ENCODE peak calls at places on chromosomes 13 and 19, in four cellular contexts. V, Z, F and G are unnamed samples.

GRCh38 chr13:40432018-40432978 is 234.1 kb downstream of the FOXO1 start:
- DNase-seq in V (no peak), Z (no peak), F (no peak), G (no peak)

GRCh38 chr19:13163609-13164364 is 13.6 kb downstream of the IER2 start:
- DNase-seq in V (peak), Z (peak), F (no peak), G (peak)

GRCh38 chr13:72839831-72840426 is 58.0 kb downstream of the PIBF1 start:
- DNase-seq in V (no peak), Z (peak), F (no peak), G (peak)

GRCh38 chr19:49746206-49746958 is 16.7 kb downstream of the TSKS start:
- DNase-seq in V (peak), Z (no peak), F (no peak), G (no peak)

GRCh38 chr19:41945135-41945766 is 13.9 kb downstream of the RABAC1 start:
- DNase-seq in V (no peak), Z (no peak), F (peak), G (no peak)

GRCh38 chr19:35609881-35610353 is 2.6 kb upstream of the HAUS5 start:
- DNase-seq in V (no peak), Z (no peak), F (no peak), G (no peak)

GRCh38 chr19:33193864-33194362 is at the start of gene LRP3:
- DNase-seq in V (peak), Z (peak), F (no peak), G (no peak)

GRCh38 chr19:33809960-33810359 is 13.3 kb downstream of the KCTD15 start:
- DNase-seq in V (peak), Z (no peak), F (no peak), G (peak)

GRCh38 chr13:112067121-112067741 is at the start of gene SOX1:
- DNase-seq in V (no peak), Z (no peak), F (no peak), G (no peak)

GRCh38 chr19:33459691-33460090 is 61.9 kb downstream of the PEPD start:
- DNase-seq in V (peak), Z (no peak), F (no peak), G (no peak)

GRCh38 chr19:10535613-10536012 is 8.1 kb upstream of the ATG4D start:
- DNase-seq in V (no peak), Z (no peak), F (no peak), G (peak)

GRCh38 chr13:84843368-84843767 is 955.9 kb downstream of the SLITRK6 start:
- DNase-seq in V (no peak), Z (no peak), F (no peak), G (no peak)

GRCh38 chr13:98035373-98035772 is 81.9 kb downstream of the IPO5 start:
- DNase-seq in V (no peak), Z (no peak), F (no peak), G (no peak)

GRCh38 chr19:41860419-41861097 is 503 bp downstream of the RPS19 start:
- DNase-seq in V (no peak), Z (no peak), F (no peak), G (no peak)

GRCh38 chr13:31835932-31836331 is 96.6 kb downstream of the RXFP2 start:
- DNase-seq in V (no peak), Z (no peak), F (no peak), G (peak)

GRCh38 chr19:45817725-45818301 is 2.7 kb upstream of the RSPH6A start:
- DNase-seq in V (peak), Z (no peak), F (no peak), G (peak)

GRCh38 chr13:80196756-80197155 is 144.2 kb downstream of the SPRY2 start:
- DNase-seq in V (no peak), Z (no peak), F (no peak), G (peak)

GRCh38 chr13:27952931-27953670 is 16.0 kb downstream of the CDX2 start:
- DNase-seq in V (peak), Z (no peak), F (no peak), G (no peak)

GRCh38 chr19:42411581-42412178 is 15.5 kb downstream of the LIPE start:
- DNase-seq in V (no peak), Z (no peak), F (no peak), G (no peak)

GRCh38 chr19:21878646-21879045 is 42.7 kb upstream of the ZNF43 start:
- DNase-seq in V (no peak), Z (no peak), F (no peak), G (no peak)

GRCh38 chr13:56020425-56020824 is 1120.3 kb upstream of the PRR20A start:
- DNase-seq in V (no peak), Z (no peak), F (no peak), G (no peak)

GRCh38 chr19:47765522-47766358 is 12.8 kb upstream of the SELENOW start:
- DNase-seq in V (peak), Z (peak), F (no peak), G (peak)

GRCh38 chr13:101398191-101398590 is 18.1 kb downstream of the NALCN start:
- DNase-seq in V (no peak), Z (no peak), F (no peak), G (no peak)